ENCODE peak calls at places on chromosomes 5 and 9, in seven cellular contexts. One of them, this sample, is unnamed.
A peak's percentile ranks its signal among the peaks of the same experiment; 100 is the strongest.

GRCh38 chr9:89021154-89021803 is 30.0 kb downstream of the S1PR3 start:
- DNase-seq in stimulated activated CD4-positive, alpha-beta T cell treated with anti-CD3 and anti-CD28 coated beads, Interleukin-1b, Interleukin-23, amount 100 ng/mL, for 48 hours: no peak
- DNase-seq in AG09309: peak; percentile 63
- DNase-seq in CD8-positive, alpha-beta memory T cell: no peak
- DNase-seq in NCI-H1417: no peak
- DNase-seq in stimulated activated naive CD8-positive, alpha-beta T cell treated with anti-CD3 and anti-CD28 coated beads, Interleukin-15, amount 100 ng/mL, for 72 hours: no peak
- DNase-seq in HepG2: no peak
- DNase-seq in this sample: no peak

GRCh38 chr5:179223961-179224360 is 121.3 kb downstream of the ADAMTS2 start:
- DNase-seq in stimulated activated CD4-positive, alpha-beta T cell treated with anti-CD3 and anti-CD28 coated beads, Interleukin-1b, Interleukin-23, amount 100 ng/mL, for 48 hours: no peak
- DNase-seq in AG09309: no peak
- DNase-seq in CD8-positive, alpha-beta memory T cell: no peak
- DNase-seq in NCI-H1417: no peak
- DNase-seq in stimulated activated naive CD8-positive, alpha-beta T cell treated with anti-CD3 and anti-CD28 coated beads, Interleukin-15, amount 100 ng/mL, for 72 hours: no peak
- DNase-seq in HepG2: no peak
- DNase-seq in this sample: no peak

GRCh38 chr5:133941456-133942196 is 26.8 kb downstream of the C5orf15 start:
- DNase-seq in stimulated activated CD4-positive, alpha-beta T cell treated with anti-CD3 and anti-CD28 coated beads, Interleukin-1b, Interleukin-23, amount 100 ng/mL, for 48 hours: no peak
- DNase-seq in AG09309: no peak
- DNase-seq in CD8-positive, alpha-beta memory T cell: no peak
- DNase-seq in NCI-H1417: no peak
- DNase-seq in stimulated activated naive CD8-positive, alpha-beta T cell treated with anti-CD3 and anti-CD28 coated beads, Interleukin-15, amount 100 ng/mL, for 72 hours: no peak
- DNase-seq in HepG2: no peak
- DNase-seq in this sample: no peak

GRCh38 chr9:32618261-32618660 is 17.2 kb downstream of the TAF1L start:
- DNase-seq in stimulated activated CD4-positive, alpha-beta T cell treated with anti-CD3 and anti-CD28 coated beads, Interleukin-1b, Interleukin-23, amount 100 ng/mL, for 48 hours: no peak
- DNase-seq in AG09309: no peak
- DNase-seq in CD8-positive, alpha-beta memory T cell: no peak
- DNase-seq in NCI-H1417: no peak
- DNase-seq in stimulated activated naive CD8-positive, alpha-beta T cell treated with anti-CD3 and anti-CD28 coated beads, Interleukin-15, amount 100 ng/mL, for 72 hours: no peak
- DNase-seq in HepG2: no peak
- DNase-seq in this sample: no peak

GRCh38 chr5:150846651-150847333 is 471 bp downstream of the IRGM start:
- DNase-seq in stimulated activated CD4-positive, alpha-beta T cell treated with anti-CD3 and anti-CD28 coated beads, Interleukin-1b, Interleukin-23, amount 100 ng/mL, for 48 hours: peak; percentile 67
- DNase-seq in AG09309: peak; percentile 75
- DNase-seq in CD8-positive, alpha-beta memory T cell: peak; percentile 45
- DNase-seq in NCI-H1417: peak; percentile 86
- DNase-seq in stimulated activated naive CD8-positive, alpha-beta T cell treated with anti-CD3 and anti-CD28 coated beads, Interleukin-15, amount 100 ng/mL, for 72 hours: peak; percentile 70
- DNase-seq in HepG2: peak; percentile 78
- DNase-seq in this sample: peak; percentile 79

GRCh38 chr5:178786424-178786823 is 56.0 kb upstream of the ZNF354A start:
- DNase-seq in stimulated activated CD4-positive, alpha-beta T cell treated with anti-CD3 and anti-CD28 coated beads, Interleukin-1b, Interleukin-23, amount 100 ng/mL, for 48 hours: no peak
- DNase-seq in AG09309: no peak
- DNase-seq in CD8-positive, alpha-beta memory T cell: no peak
- DNase-seq in NCI-H1417: no peak
- DNase-seq in stimulated activated naive CD8-positive, alpha-beta T cell treated with anti-CD3 and anti-CD28 coated beads, Interleukin-15, amount 100 ng/mL, for 72 hours: no peak
- DNase-seq in HepG2: no peak
- DNase-seq in this sample: no peak

GRCh38 chr9:37902804-37903580 is 935 bp downstream of the SLC25A51 start:
- DNase-seq in stimulated activated CD4-positive, alpha-beta T cell treated with anti-CD3 and anti-CD28 coated beads, Interleukin-1b, Interleukin-23, amount 100 ng/mL, for 48 hours: no peak
- DNase-seq in AG09309: no peak
- DNase-seq in CD8-positive, alpha-beta memory T cell: no peak
- DNase-seq in NCI-H1417: peak; percentile 62
- DNase-seq in stimulated activated naive CD8-positive, alpha-beta T cell treated with anti-CD3 and anti-CD28 coated beads, Interleukin-15, amount 100 ng/mL, for 72 hours: no peak
- DNase-seq in HepG2: peak; percentile 27
- DNase-seq in this sample: no peak

GRCh38 chr5:71533614-71534013 is 53.5 kb upstream of the MCCC2 start:
- DNase-seq in stimulated activated CD4-positive, alpha-beta T cell treated with anti-CD3 and anti-CD28 coated beads, Interleukin-1b, Interleukin-23, amount 100 ng/mL, for 48 hours: no peak
- DNase-seq in AG09309: no peak
- DNase-seq in CD8-positive, alpha-beta memory T cell: no peak
- DNase-seq in NCI-H1417: no peak
- DNase-seq in stimulated activated naive CD8-positive, alpha-beta T cell treated with anti-CD3 and anti-CD28 coated beads, Interleukin-15, amount 100 ng/mL, for 72 hours: no peak
- DNase-seq in HepG2: no peak
- DNase-seq in this sample: no peak

GRCh38 chr9:68462004-68462775 is 78.5 kb downstream of the TMEM252 start:
- DNase-seq in stimulated activated CD4-positive, alpha-beta T cell treated with anti-CD3 and anti-CD28 coated beads, Interleukin-1b, Interleukin-23, amount 100 ng/mL, for 48 hours: no peak
- DNase-seq in AG09309: no peak
- DNase-seq in CD8-positive, alpha-beta memory T cell: no peak
- DNase-seq in NCI-H1417: no peak
- DNase-seq in stimulated activated naive CD8-positive, alpha-beta T cell treated with anti-CD3 and anti-CD28 coated beads, Interleukin-15, amount 100 ng/mL, for 72 hours: no peak
- DNase-seq in HepG2: no peak
- DNase-seq in this sample: no peak

GRCh38 chr5:150305577-150305976 is 2.9 kb upstream of the ARSI start:
- DNase-seq in stimulated activated CD4-positive, alpha-beta T cell treated with anti-CD3 and anti-CD28 coated beads, Interleukin-1b, Interleukin-23, amount 100 ng/mL, for 48 hours: no peak
- DNase-seq in AG09309: no peak
- DNase-seq in CD8-positive, alpha-beta memory T cell: no peak
- DNase-seq in NCI-H1417: no peak
- DNase-seq in stimulated activated naive CD8-positive, alpha-beta T cell treated with anti-CD3 and anti-CD28 coated beads, Interleukin-15, amount 100 ng/mL, for 72 hours: no peak
- DNase-seq in HepG2: no peak
- DNase-seq in this sample: no peak

GRCh38 chr9:137390553-137391410 is 32.2 kb downstream of the EXD3 start:
- DNase-seq in stimulated activated CD4-positive, alpha-beta T cell treated with anti-CD3 and anti-CD28 coated beads, Interleukin-1b, Interleukin-23, amount 100 ng/mL, for 48 hours: no peak
- DNase-seq in AG09309: no peak
- DNase-seq in CD8-positive, alpha-beta memory T cell: no peak
- DNase-seq in NCI-H1417: peak; percentile 75
- DNase-seq in stimulated activated naive CD8-positive, alpha-beta T cell treated with anti-CD3 and anti-CD28 coated beads, Interleukin-15, amount 100 ng/mL, for 72 hours: no peak
- DNase-seq in HepG2: no peak
- DNase-seq in this sample: no peak

GRCh38 chr5:2006971-2007291 is 124.2 kb upstream of the IRX4 start:
- DNase-seq in stimulated activated CD4-positive, alpha-beta T cell treated with anti-CD3 and anti-CD28 coated beads, Interleukin-1b, Interleukin-23, amount 100 ng/mL, for 48 hours: no peak
- DNase-seq in AG09309: no peak
- DNase-seq in CD8-positive, alpha-beta memory T cell: no peak
- DNase-seq in NCI-H1417: no peak
- DNase-seq in stimulated activated naive CD8-positive, alpha-beta T cell treated with anti-CD3 and anti-CD28 coated beads, Interleukin-15, amount 100 ng/mL, for 72 hours: no peak
- DNase-seq in HepG2: no peak
- DNase-seq in this sample: no peak

GRCh38 chr5:179265529-179266290 is 79.6 kb downstream of the ADAMTS2 start:
- DNase-seq in stimulated activated CD4-positive, alpha-beta T cell treated with anti-CD3 and anti-CD28 coated beads, Interleukin-1b, Interleukin-23, amount 100 ng/mL, for 48 hours: no peak
- DNase-seq in AG09309: peak; percentile 96
- DNase-seq in CD8-positive, alpha-beta memory T cell: no peak
- DNase-seq in NCI-H1417: no peak
- DNase-seq in stimulated activated naive CD8-positive, alpha-beta T cell treated with anti-CD3 and anti-CD28 coated beads, Interleukin-15, amount 100 ng/mL, for 72 hours: no peak
- DNase-seq in HepG2: no peak
- DNase-seq in this sample: no peak

GRCh38 chr9:125332527-125332926 is 70.9 kb downstream of the GAPVD1 start:
- DNase-seq in stimulated activated CD4-positive, alpha-beta T cell treated with anti-CD3 and anti-CD28 coated beads, Interleukin-1b, Interleukin-23, amount 100 ng/mL, for 48 hours: peak; percentile 58
- DNase-seq in AG09309: no peak
- DNase-seq in CD8-positive, alpha-beta memory T cell: no peak
- DNase-seq in NCI-H1417: no peak
- DNase-seq in stimulated activated naive CD8-positive, alpha-beta T cell treated with anti-CD3 and anti-CD28 coated beads, Interleukin-15, amount 100 ng/mL, for 72 hours: peak; percentile 44
- DNase-seq in HepG2: no peak
- DNase-seq in this sample: no peak

GRCh38 chr9:105205787-105206511 is 38.5 kb upstream of the SLC44A1 start:
- DNase-seq in stimulated activated CD4-positive, alpha-beta T cell treated with anti-CD3 and anti-CD28 coated beads, Interleukin-1b, Interleukin-23, amount 100 ng/mL, for 48 hours: no peak
- DNase-seq in AG09309: peak; percentile 84
- DNase-seq in CD8-positive, alpha-beta memory T cell: no peak
- DNase-seq in NCI-H1417: no peak
- DNase-seq in stimulated activated naive CD8-positive, alpha-beta T cell treated with anti-CD3 and anti-CD28 coated beads, Interleukin-15, amount 100 ng/mL, for 72 hours: no peak
- DNase-seq in HepG2: no peak
- DNase-seq in this sample: no peak

GRCh38 chr5:73902327-73903051 is 276.5 kb downstream of the ARHGEF28 start:
- DNase-seq in stimulated activated CD4-positive, alpha-beta T cell treated with anti-CD3 and anti-CD28 coated beads, Interleukin-1b, Interleukin-23, amount 100 ng/mL, for 48 hours: no peak
- DNase-seq in AG09309: peak; percentile 60
- DNase-seq in CD8-positive, alpha-beta memory T cell: no peak
- DNase-seq in NCI-H1417: peak; percentile 79
- DNase-seq in stimulated activated naive CD8-positive, alpha-beta T cell treated with anti-CD3 and anti-CD28 coated beads, Interleukin-15, amount 100 ng/mL, for 72 hours: peak; percentile 12
- DNase-seq in HepG2: peak; percentile 41
- DNase-seq in this sample: peak; percentile 87